ENCODE peak calls at places on chromosomes 11 and 22, in four cellular contexts. One of them, this sample, is unnamed.

GRCh38 chr11:45641961-45642360 is 23.5 kb downstream of the CHST1 start:
- DNase-seq in gastrocnemius medialis: no peak
- DNase-seq in A549: no peak
- DNase-seq in HCT116: no peak
- DNase-seq in this sample: no peak

GRCh38 chr11:32947985-32948384 is 55.4 kb downstream of the QSER1 start:
- DNase-seq in A549: no peak
- DNase-seq in gastrocnemius medialis: no peak
- DNase-seq in HCT116: no peak
- DNase-seq in this sample: no peak

GRCh38 chr22:37184816-37185541 is 3.1 kb downstream of the C1QTNF6 start:
- DNase-seq in gastrocnemius medialis: no peak
- DNase-seq in HCT116: no peak
- DNase-seq in A549: no peak
- DNase-seq in this sample: no peak

GRCh38 chr11:36455658-36456111 is 54.4 kb downstream of the TRAF6 start:
- DNase-seq in A549: peak; percentile 46
- DNase-seq in HCT116: no peak
- DNase-seq in gastrocnemius medialis: peak; percentile 73
- DNase-seq in this sample: peak; percentile 92

GRCh38 chr11:6319879-6320410 is 356 bp downstream of the CAVIN3 start:
- DNase-seq in gastrocnemius medialis: peak; percentile 84
- DNase-seq in A549: peak; percentile 82
- DNase-seq in HCT116: peak; percentile 76
- DNase-seq in this sample: peak; percentile 96

GRCh38 chr22:49272546-49273125 is 555.0 kb downstream of the BRD1 start:
- DNase-seq in HCT116: no peak
- DNase-seq in gastrocnemius medialis: no peak
- DNase-seq in A549: no peak
- DNase-seq in this sample: no peak

GRCh38 chr22:26671317-26672059 is 14.1 kb downstream of the MIAT start:
- DNase-seq in A549: no peak
- DNase-seq in HCT116: no peak
- DNase-seq in gastrocnemius medialis: no peak
- DNase-seq in this sample: peak; percentile 44

GRCh38 chr11:27699242-27699925 is 871 bp downstream of the BDNF start:
- DNase-seq in A549: peak; percentile 73
- DNase-seq in HCT116: no peak
- DNase-seq in gastrocnemius medialis: no peak
- DNase-seq in this sample: no peak

GRCh38 chr11:116731821-116732739 is 40.7 kb downstream of the BUD13 start:
- DNase-seq in A549: no peak
- DNase-seq in gastrocnemius medialis: no peak
- DNase-seq in HCT116: no peak
- DNase-seq in this sample: no peak

GRCh38 chr22:26852176-26852575 is 194.8 kb downstream of the MIAT start:
- DNase-seq in A549: no peak
- DNase-seq in gastrocnemius medialis: no peak
- DNase-seq in HCT116: no peak
- DNase-seq in this sample: no peak

GRCh38 chr11:128889657-128890213 is 1.4 kb upstream of the KCNJ5 start:
- DNase-seq in A549: no peak
- DNase-seq in HCT116: no peak
- DNase-seq in gastrocnemius medialis: no peak
- DNase-seq in this sample: no peak

GRCh38 chr11:27217948-27218410 is 145.0 kb downstream of the CCDC34 start:
- DNase-seq in A549: no peak
- DNase-seq in HCT116: no peak
- DNase-seq in gastrocnemius medialis: no peak
- DNase-seq in this sample: no peak

GRCh38 chr11:86559311-86559945 is 113.0 kb downstream of the ME3 start:
- DNase-seq in A549: no peak
- DNase-seq in gastrocnemius medialis: no peak
- DNase-seq in HCT116: no peak
- DNase-seq in this sample: peak; percentile 50

GRCh38 chr11:2930705-2931415 is 1.6 kb upstream of the PHLDA2 start:
- DNase-seq in gastrocnemius medialis: no peak
- DNase-seq in A549: peak; percentile 90
- DNase-seq in HCT116: peak; percentile 86
- DNase-seq in this sample: peak; percentile 58

GRCh38 chr11:132779487-132779886 is 752.8 kb downstream of the OPCML start:
- DNase-seq in HCT116: no peak
- DNase-seq in A549: no peak
- DNase-seq in gastrocnemius medialis: no peak
- DNase-seq in this sample: no peak

GRCh38 chr11:58573451-58574104 is 2.1 kb downstream of the LPXN start:
- DNase-seq in gastrocnemius medialis: peak; percentile 46
- DNase-seq in HCT116: no peak
- DNase-seq in A549: peak; percentile 54
- DNase-seq in this sample: no peak

GRCh38 chr22:49290711-49291110 is 537.0 kb downstream of the BRD1 start:
- DNase-seq in gastrocnemius medialis: no peak
- DNase-seq in HCT116: no peak
- DNase-seq in A549: no peak
- DNase-seq in this sample: no peak

GRCh38 chr11:120698918-120699317 is 187.4 kb downstream of the GRIK4 start:
- DNase-seq in HCT116: no peak
- DNase-seq in A549: no peak
- DNase-seq in gastrocnemius medialis: no peak
- DNase-seq in this sample: no peak

GRCh38 chr11:134126197-134126822 is 57.4 kb downstream of the JAM3 start:
- DNase-seq in gastrocnemius medialis: no peak
- DNase-seq in HCT116: no peak
- DNase-seq in A549: no peak
- DNase-seq in this sample: no peak

GRCh38 chr11:26014456-26015115 is 317.3 kb upstream of the ANO3 start:
- DNase-seq in gastrocnemius medialis: no peak
- DNase-seq in HCT116: no peak
- DNase-seq in A549: no peak
- DNase-seq in this sample: no peak

GRCh38 chr11:61815790-61816735 is 740 bp downstream of the FADS1 start:
- DNase-seq in gastrocnemius medialis: peak; percentile 49
- DNase-seq in HCT116: peak; percentile 27
- DNase-seq in A549: peak; percentile 79
- DNase-seq in this sample: peak; percentile 76

GRCh38 chr11:123161386-123161785 is 33.7 kb downstream of the CLMP start:
- DNase-seq in HCT116: no peak
- DNase-seq in A549: no peak
- DNase-seq in gastrocnemius medialis: no peak
- DNase-seq in this sample: no peak

GRCh38 chr11:10326080-10326964 is 21.4 kb downstream of the ADM start:
- DNase-seq in gastrocnemius medialis: peak; percentile 30
- DNase-seq in HCT116: no peak
- DNase-seq in A549: peak; percentile 90
- DNase-seq in this sample: no peak

GRCh38 chr22:24030186-24030702 is 19.1 kb downstream of the CABIN1 start:
- DNase-seq in HCT116: no peak
- DNase-seq in A549: no peak
- DNase-seq in gastrocnemius medialis: no peak
- DNase-seq in this sample: no peak

GRCh38 chr11:29166306-29166705 is 850.5 kb downstream of the KCNA4 start:
- DNase-seq in A549: no peak
- DNase-seq in HCT116: no peak
- DNase-seq in gastrocnemius medialis: no peak
- DNase-seq in this sample: no peak

GRCh38 chr11:73854680-73855079 is 22.0 kb downstream of the COA4 start:
- DNase-seq in HCT116: no peak
- DNase-seq in A549: no peak
- DNase-seq in gastrocnemius medialis: no peak
- DNase-seq in this sample: no peak

GRCh38 chr11:113876798-113877672 is 1.7 kb upstream of the USP28 start:
- DNase-seq in HCT116: no peak
- DNase-seq in A549: no peak
- DNase-seq in gastrocnemius medialis: no peak
- DNase-seq in this sample: no peak

GRCh38 chr22:47593911-47594311 is 831.5 kb downstream of the TBC1D22A start:
- DNase-seq in gastrocnemius medialis: no peak
- DNase-seq in HCT116: no peak
- DNase-seq in A549: no peak
- DNase-seq in this sample: no peak

GRCh38 chr11:75563978-75564552 is 2.0 kb downstream of the SERPINH1 start:
- DNase-seq in A549: no peak
- DNase-seq in gastrocnemius medialis: peak; percentile 31
- DNase-seq in HCT116: no peak
- DNase-seq in this sample: peak; percentile 85

GRCh38 chr22:37884420-37884819 is 21.7 kb upstream of the MICALL1 start:
- DNase-seq in gastrocnemius medialis: no peak
- DNase-seq in HCT116: no peak
- DNase-seq in A549: no peak
- DNase-seq in this sample: no peak

GRCh38 chr11:3855808-3856491 is 486 bp downstream of the STIM1 start:
- DNase-seq in A549: peak; percentile 33
- DNase-seq in HCT116: no peak
- DNase-seq in gastrocnemius medialis: peak; percentile 88
- DNase-seq in this sample: no peak

GRCh38 chr11:6988506-6988905 is 31.6 kb downstream of the ZNF214 start:
- DNase-seq in gastrocnemius medialis: no peak
- DNase-seq in HCT116: no peak
- DNase-seq in A549: no peak
- DNase-seq in this sample: no peak

GRCh38 chr11:77073328-77074001 is 6.7 kb downstream of the CAPN5 start:
- DNase-seq in gastrocnemius medialis: peak; percentile 83
- DNase-seq in A549: peak; percentile 75
- DNase-seq in HCT116: peak; percentile 36
- DNase-seq in this sample: peak; percentile 92

GRCh38 chr22:49969751-49970527 is 9.4 kb downstream of the PIM3 start:
- DNase-seq in gastrocnemius medialis: peak; percentile 44
- DNase-seq in HCT116: no peak
- DNase-seq in A549: no peak
- DNase-seq in this sample: peak; percentile 53

GRCh38 chr22:46129390-46130041 is 20.8 kb upstream of the PPARA start:
- DNase-seq in HCT116: no peak
- DNase-seq in A549: no peak
- DNase-seq in gastrocnemius medialis: peak; percentile 55
- DNase-seq in this sample: peak; percentile 78

GRCh38 chr22:46132830-46133587 is 17.3 kb upstream of the PPARA start:
- DNase-seq in A549: no peak
- DNase-seq in HCT116: no peak
- DNase-seq in gastrocnemius medialis: no peak
- DNase-seq in this sample: no peak

GRCh38 chr22:46133588-46133855 is 16.8 kb upstream of the PPARA start:
- DNase-seq in gastrocnemius medialis: no peak
- DNase-seq in HCT116: no peak
- DNase-seq in A549: no peak
- DNase-seq in this sample: no peak

GRCh38 chr22:46128606-46129005 is 21.7 kb upstream of the PPARA start:
- DNase-seq in gastrocnemius medialis: no peak
- DNase-seq in HCT116: no peak
- DNase-seq in A549: no peak
- DNase-seq in this sample: no peak

DNA sequence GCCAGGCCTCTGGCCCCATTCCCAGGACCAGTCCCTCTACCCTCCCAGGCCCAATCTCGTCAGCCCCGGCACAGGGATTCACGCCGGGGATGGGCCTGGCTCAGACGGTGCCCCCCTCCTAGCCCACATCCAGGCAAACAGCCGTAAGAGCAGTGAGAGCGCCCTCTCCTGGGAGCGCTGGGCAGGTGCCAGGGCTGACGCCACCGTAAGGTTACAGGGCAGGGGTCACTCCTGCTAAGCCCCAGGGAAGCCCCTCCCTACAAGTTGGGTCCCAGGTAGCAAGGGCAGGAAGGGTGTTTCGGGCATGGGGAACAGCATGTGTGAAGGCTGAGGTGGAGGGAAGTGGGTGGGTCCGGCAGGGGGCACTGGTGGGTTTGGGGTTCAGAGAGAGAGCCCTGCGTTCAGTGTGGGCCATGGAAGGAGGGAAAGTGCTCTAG is 19.2 kb upstream of the PPARA start:
- DNase-seq in A549: no peak
- DNase-seq in HCT116: no peak
- DNase-seq in gastrocnemius medialis: no peak
- DNase-seq in this sample: no peak
- H3K4me1 ChIP-seq in A549: no peaks in the 10 kb centered on the region
- H3K4me1 ChIP-seq in HCT116: no peaks in the 10 kb centered on the region
- H3K4me1 ChIP-seq in gastrocnemius medialis: no peaks in the 10 kb centered on the region
- H3K4me1 ChIP-seq in this sample: no peaks in the 10 kb centered on the region

GRCh38 chr11:67397986-67398660 is 3.5 kb downstream of the PPP1CA start:
- DNase-seq in HCT116: no peak
- DNase-seq in A549: no peak
- DNase-seq in gastrocnemius medialis: no peak
- DNase-seq in this sample: no peak

GRCh38 chr11:67396587-67397398 is 4.9 kb downstream of the PPP1CA start:
- DNase-seq in gastrocnemius medialis: no peak
- DNase-seq in A549: no peak
- DNase-seq in HCT116: no peak
- DNase-seq in this sample: no peak

GRCh38 chr11:67398661-67399563 is 2.7 kb downstream of the PPP1CA start:
- DNase-seq in A549: no peak
- DNase-seq in HCT116: no peak
- DNase-seq in gastrocnemius medialis: no peak
- DNase-seq in this sample: no peak

GRCh38 chr11:67396258-67396581 is 4.4 kb downstream of the RAD9A start:
- DNase-seq in A549: no peak
- DNase-seq in HCT116: no peak
- DNase-seq in gastrocnemius medialis: no peak
- DNase-seq in this sample: no peak

DNA sequence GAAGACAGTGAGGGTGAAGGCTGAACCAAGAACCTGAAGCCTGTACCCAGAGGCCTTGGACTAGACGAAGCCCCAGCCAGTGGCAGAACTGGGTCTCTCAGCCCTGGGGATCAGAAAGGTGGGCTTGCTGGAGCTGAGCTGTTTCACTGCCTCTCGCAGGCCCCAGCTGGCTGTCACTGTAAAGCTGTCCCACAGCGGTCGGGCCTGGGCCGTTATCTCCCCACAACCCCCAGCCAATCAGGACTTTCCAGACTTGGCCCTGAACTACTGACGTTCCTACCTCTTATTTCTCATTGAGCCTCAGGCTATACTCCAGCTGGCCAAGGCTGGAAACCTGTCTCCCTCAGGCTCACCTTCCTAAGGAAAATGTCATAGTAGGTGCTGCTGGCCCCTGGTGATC is 4.1 kb downstream of the PPP1CA start:
- DNase-seq in A549: no peak
- DNase-seq in gastrocnemius medialis: no peak
- DNase-seq in HCT116: no peak
- DNase-seq in this sample: no peak
- TF ChIP-seq POLR2A in A549: no peak
- TF ChIP-seq POLR2A in gastrocnemius medialis: no peak
- TF ChIP-seq POLR2A in HCT116: no peak
- TF ChIP-seq POLR2A in this sample: no peak

DNA sequence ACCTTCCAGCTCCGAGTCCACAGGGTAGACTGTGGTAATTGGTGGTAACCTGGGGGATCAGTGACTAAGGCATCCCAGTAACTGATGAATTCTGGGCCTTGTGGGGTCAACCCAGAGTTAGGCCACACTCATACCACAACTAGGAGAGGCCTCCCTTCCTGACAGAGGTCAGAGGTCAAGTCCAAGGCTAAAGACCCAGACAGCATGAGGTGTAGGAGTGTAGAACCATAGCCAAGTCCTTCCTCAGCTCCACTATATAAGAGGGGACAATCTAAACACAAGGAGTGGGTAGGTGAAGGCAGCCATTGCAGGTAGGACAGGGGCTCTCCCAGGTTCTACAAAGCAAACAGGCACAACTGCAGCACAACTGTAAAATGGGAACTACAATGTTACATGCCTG is 4.6 kb downstream of the AP1B1 start:
- DNase-seq in A549: no peak
- DNase-seq in HCT116: no peak
- DNase-seq in gastrocnemius medialis: no peak
- DNase-seq in this sample: no peak
- H3K4me1 ChIP-seq in A549: peaks cover 19% of the 10 kb centered on the region
- H3K4me1 ChIP-seq in HCT116: peaks cover 2% of the 10 kb centered on the region
- H3K4me1 ChIP-seq in gastrocnemius medialis: peaks cover 27% of the 10 kb centered on the region
- H3K4me1 ChIP-seq in this sample: peaks cover 79% of the 10 kb centered on the region

GRCh38 chr11:8608646-8609045 is 14.6 kb upstream of the STK33 start:
- DNase-seq in HCT116: no peak
- DNase-seq in A549: no peak
- DNase-seq in gastrocnemius medialis: no peak
- DNase-seq in this sample: no peak
- TF ChIP-seq POLR2A in HCT116: no peak
- TF ChIP-seq POLR2A in A549: no peak
- TF ChIP-seq POLR2A in gastrocnemius medialis: no peak
- TF ChIP-seq POLR2A in this sample: no peak